ENCODE peak calls at places on chromosomes 12 and 14, in seven cellular contexts. U is substantia nigra; O is AG04450; J is GM03348; W is T-helper 2 cell treated with Interferon-gamma antibody and Interleukin-4, amounts not matched to agents 5 μg/mL and 100 μg/mL, for 36 hours; X is stimulated activated CD4-positive, alpha-beta T cell treated with anti-CD3 and anti-CD28 coated beads, Interleukin-1b, Interleukin-23, amount 100 ng/mL, for 1 hour; Z is PC-3. P is an unnamed sample.
A peak's percentile ranks its signal among the peaks of the same experiment; 100 is the strongest.

GRCh38 chr14:96271421-96271762 is 15.4 kb downstream of the BDKRB1 start:
- DNase-seq in U (no peak), O (no peak), J (no peak), W (no peak), X (no peak), Z (no peak), P (no peak)

GRCh38 chr14:91372680-91373495 is 44.7 kb downstream of the CCDC88C start:
- DNase-seq in U (no peak), O (no peak), J (no peak), W (no peak), X (no peak), Z (no peak), P (no peak)

GRCh38 chr12:89212339-89212771 is 139.9 kb downstream of the DUSP6 start:
- DNase-seq in U (no peak), O (no peak), J (peak; percentile 6), W (no peak), X (no peak), Z (peak; percentile 64), P (peak; percentile 18)

GRCh38 chr12:58703911-58704310 is 216.4 kb downstream of the LRIG3 start:
- DNase-seq in U (no peak), O (no peak), J (peak; percentile 33), W (no peak), X (no peak), Z (no peak), P (no peak)

GRCh38 chr12:51972424-51972812 is 20.9 kb downstream of the ACVR1B start:
- DNase-seq in U (no peak), O (no peak), J (no peak), W (no peak), X (no peak), Z (no peak), P (no peak)

GRCh38 chr12:111171334-111171733 is 197.6 kb downstream of the PHETA1 start:
- DNase-seq in U (no peak), O (no peak), J (no peak), W (no peak), X (no peak), Z (no peak), P (no peak)

GRCh38 chr14:98022541-98023520 is 1225.6 kb downstream of the VRK1 start:
- DNase-seq in U (no peak), O (no peak), J (no peak), W (no peak), X (no peak), Z (no peak), P (peak; percentile 77)

GRCh38 chr12:26678697-26679660 is 154.0 kb downstream of the ITPR2 start:
- DNase-seq in U (no peak), O (no peak), J (peak; percentile 35), W (no peak), X (no peak), Z (peak; percentile 49), P (no peak)

GRCh38 chr12:64400041-64400440 is 4.2 kb upstream of the XPOT start:
- DNase-seq in U (peak; percentile 62), O (peak; percentile 10), J (peak; percentile 55), W (no peak), X (no peak), Z (no peak), P (peak; percentile 36)

GRCh38 chr14:74904623-74905503 is 18.2 kb downstream of the RPS6KL1 start:
- DNase-seq in U (no peak), O (no peak), J (no peak), W (no peak), X (no peak), Z (no peak), P (no peak)

GRCh38 chr14:33941727-33942126 is 9.1 kb downstream of the EGLN3 start:
- DNase-seq in U (peak; percentile 10), O (no peak), J (no peak), W (no peak), X (no peak), Z (no peak), P (no peak)

GRCh38 chr14:95023886-95024285 is 133.4 kb downstream of the DICER1 start:
- DNase-seq in U (no peak), O (no peak), J (peak; percentile 63), W (no peak), X (no peak), Z (no peak), P (no peak)

GRCh38 chr14:88128811-88129210 is 123.9 kb downstream of the GPR65 start:
- DNase-seq in U (no peak), O (no peak), J (no peak), W (no peak), X (no peak), Z (peak; percentile 19), P (no peak)

GRCh38 chr14:105532735-105533141 is 6.4 kb downstream of the TMEM121 start:
- DNase-seq in U (no peak), O (no peak), J (peak; percentile 65), W (no peak), X (no peak), Z (no peak), P (peak; percentile 82)

GRCh38 chr12:50234347-50234746 is 49.0 kb downstream of the LIMA1 start:
- DNase-seq in U (no peak), O (no peak), J (no peak), W (no peak), X (no peak), Z (peak; percentile 68), P (no peak)

GRCh38 chr12:89448951-89449371 is 75.6 kb downstream of the GALNT4 start:
- DNase-seq in U (no peak), O (no peak), J (peak; percentile 16), W (no peak), X (no peak), Z (peak; percentile 23), P (no peak)

GRCh38 chr12:88067301-88067700 is 38.1 kb upstream of the C12orf50 start:
- DNase-seq in U (no peak), O (no peak), J (no peak), W (no peak), X (no peak), Z (no peak), P (no peak)

GRCh38 chr12:2877959-2878732 is 1.1 kb downstream of the RHNO1 start:
- DNase-seq in U (peak; percentile 44), O (no peak), J (peak; percentile 45), W (no peak), X (no peak), Z (no peak), P (no peak)

GRCh38 chr12:78759387-78759786 is 105.2 kb upstream of the SYT1 start:
- DNase-seq in U (no peak), O (peak; percentile 3), J (no peak), W (no peak), X (no peak), Z (peak; percentile 15), P (no peak)

GRCh38 chr12:64733857-64734256 is 25.3 kb downstream of the GNS start:
- DNase-seq in U (peak; percentile 47), O (no peak), J (no peak), W (no peak), X (no peak), Z (peak; percentile 99), P (peak; percentile 63)

P was measured in posterior cingulate gyrus.